ENCODE peak calls at places on chromosomes 13 and 19, in eight cellular contexts. R is nucleus accumbens; I is cardiac fibroblast; M is AG04449; C is CD8-positive, alpha-beta memory T cell; O is PC-9; H is heart right ventricle; Q is stimulated activated CD8-positive, alpha-beta memory T cell treated with anti-CD3 and anti-CD28 coated beads, Interleukin-7, amount 100 ng/mL, for 1 hour. U is an unnamed sample.

GRCh38 chr13:46052314-46053161 is at the start of gene ZC3H13:
- DNase-seq in H (peak), I (peak), O (peak), R (peak), M (peak), C (peak), Q (peak), U (peak)

GRCh38 chr19:8702350-8702749 is 3.8 kb upstream of the ACTL9 start:
- DNase-seq in C (peak), O (no peak), M (no peak), R (no peak), I (no peak), H (no peak), Q (peak), U (no peak)

GRCh38 chr19:46081928-46082727 is 41.3 kb upstream of the IGFL4 start:
- DNase-seq in M (no peak), R (no peak), O (peak), I (peak), H (no peak), Q (no peak), C (no peak), U (peak)

GRCh38 chr19:5968431-5969373 is 9.2 kb downstream of the RANBP3 start:
- DNase-seq in I (no peak), H (no peak), C (no peak), R (no peak), O (no peak), Q (no peak), M (no peak), U (peak)

GRCh38 chr19:12064266-12065099 is at the start of gene ZNF844:
- DNase-seq in O (peak), C (peak), I (peak), Q (peak), M (no peak), R (peak), H (peak), U (peak)

GRCh38 chr19:29760752-29761502 is 45.9 kb upstream of the C19orf12 start:
- DNase-seq in Q (no peak), C (no peak), M (no peak), I (no peak), O (no peak), H (no peak), R (no peak), U (no peak)

GRCh38 chr13:86559915-86560314 is 760.7 kb upstream of the SLITRK6 start:
- DNase-seq in R (no peak), O (no peak), C (no peak), M (no peak), H (no peak), Q (no peak), I (no peak), U (no peak)

GRCh38 chr13:81636120-81636519 is 1295.2 kb upstream of the SPRY2 start:
- DNase-seq in R (no peak), I (no peak), H (no peak), O (no peak), C (no peak), Q (no peak), M (no peak), U (no peak)

GRCh38 chr13:45207319-45207718 is 6.5 kb upstream of the KCTD4 start:
- DNase-seq in Q (no peak), I (no peak), R (no peak), C (no peak), O (no peak), M (no peak), H (no peak), U (no peak)

GRCh38 chr13:60645552-60646138 is 248.6 kb downstream of the TDRD3 start:
- DNase-seq in O (no peak), I (no peak), M (no peak), C (no peak), H (no peak), R (no peak), Q (no peak), U (no peak)

GRCh38 chr13:81686877-81687276 is 1346.0 kb upstream of the SPRY2 start:
- DNase-seq in M (no peak), Q (no peak), H (no peak), R (no peak), I (no peak), O (no peak), C (no peak), U (no peak)

GRCh38 chr13:37313383-37313782 is 207.9 kb upstream of the CSNK1A1L start:
- DNase-seq in M (peak), O (no peak), Q (no peak), R (no peak), C (no peak), H (no peak), I (peak), U (no peak)

GRCh38 chr19:35315883-35316282 is 13.1 kb upstream of the CD22 start:
- DNase-seq in M (no peak), H (no peak), C (no peak), R (no peak), O (no peak), I (no peak), Q (no peak), U (no peak)

GRCh38 chr19:52170863-52171320 is 529 bp downstream of the ZNF836 start:
- DNase-seq in I (peak), H (peak), R (no peak), M (no peak), O (no peak), C (no peak), Q (no peak), U (peak)

GRCh38 chr13:29922281-29922821 is 71.9 kb upstream of the UBL3 start:
- DNase-seq in R (no peak), C (no peak), M (no peak), H (no peak), I (peak), O (peak), Q (no peak), U (no peak)

GRCh38 chr13:36332986-36333385 is 13.2 kb downstream of the SPART start:
- DNase-seq in O (no peak), Q (no peak), R (no peak), I (no peak), C (no peak), M (no peak), H (no peak), U (no peak)